ENCODE peak calls at places on chromosomes 2 and 18, in seven cellular contexts. U is stimulated activated naive CD8-positive, alpha-beta T cell treated with anti-CD3 and anti-CD28 coated beads, Interleukin-15, amount 100 ng/mL, for 72 hours; G is omental fat pad; M is SK-N-SH treated with all-trans-retinoic acid at 6 μM for 48 hours; R is left cardiac atrium; N is CD4-positive, CD25-positive, alpha-beta regulatory T cell; K is WTC11. Q is an unnamed sample.

GRCh38 chr2:60550984-60551240 is 2.5 kb downstream of the BCL11A start:
- ATAC-seq in N (no peak), M (no peak), G (no peak), K (no peak), R (no peak), U (no peak), Q (no peak)

GRCh38 chr18:76839395-76839794 is 17.0 kb downstream of the ZNF236 start:
- ATAC-seq in R (no peak), K (no peak), M (no peak), G (no peak), N (no peak), U (no peak), Q (no peak)

GRCh38 chr2:42493468-42493884 is 306 bp downstream of the KCNG3 start:
- ATAC-seq in U (peak; percentile 47), K (peak; percentile 3), M (no peak), N (no peak), R (no peak), G (peak; percentile 6), Q (peak; percentile 23)

GRCh38 chr2:53170463-53170862 is 597.1 kb upstream of the CHAC2 start:
- ATAC-seq in N (no peak), K (no peak), G (peak; percentile 19), U (no peak), R (no peak), M (no peak), Q (no peak)

GRCh38 chr2:11414372-11415124 is 51.4 kb downstream of the E2F6 start:
- ATAC-seq in N (no peak), K (no peak), R (no peak), M (no peak), G (no peak), U (no peak), Q (no peak)

GRCh38 chr2:20913460-20913859 is 90.6 kb upstream of the LDAH start:
- ATAC-seq in K (no peak), G (no peak), N (no peak), M (no peak), R (no peak), U (no peak), Q (no peak)

GRCh38 chr18:76953186-76953982 is 131.0 kb downstream of the ZNF236 start:
- ATAC-seq in G (peak; percentile 82), U (no peak), R (peak; percentile 73), N (no peak), M (no peak), K (no peak), Q (no peak)

GRCh38 chr2:117631546-117631945 is 182.9 kb upstream of the DDX18 start:
- ATAC-seq in M (no peak), G (no peak), R (no peak), N (no peak), U (no peak), K (no peak), Q (no peak)

GRCh38 chr2:172270278-172271079 is 156.9 kb upstream of the ITGA6 start:
- ATAC-seq in M (no peak), U (no peak), N (no peak), G (no peak), K (peak; percentile 44), R (no peak), Q (no peak)

GRCh38 chr2:206962966-206963365 is 23.6 kb downstream of the CPO start:
- ATAC-seq in K (no peak), G (no peak), M (no peak), U (no peak), R (no peak), N (no peak), Q (no peak)

GRCh38 chr2:239876241-239876947 is 148.7 kb downstream of the NDUFA10 start:
- ATAC-seq in K (no peak), R (no peak), G (no peak), M (no peak), U (no peak), N (no peak), Q (no peak)

GRCh38 chr2:42084231-42084671 is 36.4 kb downstream of the PKDCC start:
- ATAC-seq in G (no peak), R (peak; percentile 72), K (no peak), U (no peak), M (no peak), N (no peak), Q (no peak)

GRCh38 chr2:3282056-3282998 is 95.3 kb downstream of the EIPR1 start:
- ATAC-seq in K (no peak), G (peak; percentile 50), M (peak; percentile 96), R (peak; percentile 95), N (no peak), U (no peak), Q (no peak)

GRCh38 chr2:1791670-1792069 is 47.4 kb upstream of the PXDN start:
- ATAC-seq in M (no peak), R (no peak), G (no peak), U (no peak), K (no peak), N (no peak), Q (no peak)

GRCh38 chr2:224691563-224691962 is 24.6 kb downstream of the CCDC195 start:
- ATAC-seq in G (no peak), R (no peak), K (no peak), U (no peak), N (no peak), M (no peak), Q (no peak)

GRCh38 chr2:212968284-212969081 is 182.9 kb downstream of the IKZF2 start:
- ATAC-seq in K (no peak), R (no peak), G (no peak), N (peak; percentile 55), M (no peak), U (peak; percentile 85), Q (peak; percentile 96)

GRCh38 chr2:19456695-19457094 is 98.3 kb upstream of the OSR1 start:
- ATAC-seq in R (no peak), G (no peak), N (no peak), U (no peak), M (no peak), K (no peak), Q (no peak)

Q was measured in activated T-helper 17 cell treated with anti-CD3 and anti-CD28 coated beads, Interleukin-2, amount 50 U/mL, for 72 hours.